ENCODE peak calls at places on chromosomes 16 and 17, in five cellular contexts. One of them, this sample, is unnamed.

GRCh38 chr16:87249425-87249824 is 67.8 kb downstream of the C16orf95 start:
- DNase-seq in activated naive CD4-positive, alpha-beta T cell treated with Interleukin-2 at 50 U/mL for 16 hours: no peak
- DNase-seq in Right ventricle myocardium superior: no peak
- DNase-seq in left ventricle myocardium superior: no peak
- DNase-seq in left colon: no peak
- DNase-seq in this sample: no peak

GRCh38 chr17:66960623-66961022 is 3.9 kb upstream of the CACNG4 start:
- DNase-seq in left colon: no peak
- DNase-seq in activated naive CD4-positive, alpha-beta T cell treated with Interleukin-2 at 50 U/mL for 16 hours: no peak
- DNase-seq in left ventricle myocardium superior: no peak
- DNase-seq in Right ventricle myocardium superior: no peak
- DNase-seq in this sample: no peak

GRCh38 chr17:40019140-40019991 is 4.1 kb downstream of the CSF3 start:
- DNase-seq in activated naive CD4-positive, alpha-beta T cell treated with Interleukin-2 at 50 U/mL for 16 hours: no peak
- DNase-seq in left colon: no peak
- DNase-seq in Right ventricle myocardium superior: peak
- DNase-seq in left ventricle myocardium superior: peak
- DNase-seq in this sample: no peak

GRCh38 chr16:12440233-12440530 is 363.5 kb downstream of the CPPED1 start:
- DNase-seq in left colon: no peak
- DNase-seq in Right ventricle myocardium superior: no peak
- DNase-seq in left ventricle myocardium superior: no peak
- DNase-seq in activated naive CD4-positive, alpha-beta T cell treated with Interleukin-2 at 50 U/mL for 16 hours: no peak
- DNase-seq in this sample: no peak

GRCh38 chr16:25264599-25264998 is 7.0 kb upstream of the ZKSCAN2 start:
- DNase-seq in activated naive CD4-positive, alpha-beta T cell treated with Interleukin-2 at 50 U/mL for 16 hours: no peak
- DNase-seq in left colon: no peak
- DNase-seq in Right ventricle myocardium superior: no peak
- DNase-seq in left ventricle myocardium superior: no peak
- DNase-seq in this sample: no peak

GRCh38 chr17:13583996-13584700 is 17.6 kb downstream of the HS3ST3A1 start:
- DNase-seq in activated naive CD4-positive, alpha-beta T cell treated with Interleukin-2 at 50 U/mL for 16 hours: no peak
- DNase-seq in left ventricle myocardium superior: no peak
- DNase-seq in Right ventricle myocardium superior: no peak
- DNase-seq in left colon: no peak
- DNase-seq in this sample: no peak

GRCh38 chr16:3999479-3999868 is 116.8 kb downstream of the ADCY9 start:
- DNase-seq in left colon: no peak
- DNase-seq in activated naive CD4-positive, alpha-beta T cell treated with Interleukin-2 at 50 U/mL for 16 hours: no peak
- DNase-seq in Right ventricle myocardium superior: peak
- DNase-seq in left ventricle myocardium superior: peak
- DNase-seq in this sample: no peak

GRCh38 chr17:63830278-63830677 is 2.8 kb upstream of the FTSJ3 start:
- DNase-seq in Right ventricle myocardium superior: no peak
- DNase-seq in left colon: no peak
- DNase-seq in left ventricle myocardium superior: no peak
- DNase-seq in activated naive CD4-positive, alpha-beta T cell treated with Interleukin-2 at 50 U/mL for 16 hours: no peak
- DNase-seq in this sample: no peak

GRCh38 chr16:50815382-50815781 is 73.5 kb downstream of the CYLD start:
- DNase-seq in left ventricle myocardium superior: no peak
- DNase-seq in left colon: no peak
- DNase-seq in activated naive CD4-positive, alpha-beta T cell treated with Interleukin-2 at 50 U/mL for 16 hours: no peak
- DNase-seq in Right ventricle myocardium superior: no peak
- DNase-seq in this sample: no peak

GRCh38 chr17:7717756-7718350 is 309 bp downstream of the DNAH2 start:
- DNase-seq in left ventricle myocardium superior: no peak
- DNase-seq in left colon: peak
- DNase-seq in Right ventricle myocardium superior: no peak
- DNase-seq in activated naive CD4-positive, alpha-beta T cell treated with Interleukin-2 at 50 U/mL for 16 hours: no peak
- DNase-seq in this sample: no peak

GRCh38 chr17:19928299-19928698 is 49.3 kb downstream of the AKAP10 start:
- DNase-seq in activated naive CD4-positive, alpha-beta T cell treated with Interleukin-2 at 50 U/mL for 16 hours: no peak
- DNase-seq in left ventricle myocardium superior: no peak
- DNase-seq in left colon: no peak
- DNase-seq in Right ventricle myocardium superior: no peak
- DNase-seq in this sample: no peak

GRCh38 chr16:24689128-24689527 is 40.3 kb upstream of the TNRC6A start:
- DNase-seq in Right ventricle myocardium superior: no peak
- DNase-seq in left colon: no peak
- DNase-seq in activated naive CD4-positive, alpha-beta T cell treated with Interleukin-2 at 50 U/mL for 16 hours: no peak
- DNase-seq in left ventricle myocardium superior: peak
- DNase-seq in this sample: no peak

GRCh38 chr17:68089881-68090280 is 54.3 kb downstream of the KPNA2 start:
- DNase-seq in Right ventricle myocardium superior: no peak
- DNase-seq in activated naive CD4-positive, alpha-beta T cell treated with Interleukin-2 at 50 U/mL for 16 hours: no peak
- DNase-seq in left ventricle myocardium superior: no peak
- DNase-seq in left colon: peak
- DNase-seq in this sample: no peak

GRCh38 chr16:67531247-67531646 is 2.6 kb downstream of the RIPOR1 start:
- DNase-seq in activated naive CD4-positive, alpha-beta T cell treated with Interleukin-2 at 50 U/mL for 16 hours: no peak
- DNase-seq in left ventricle myocardium superior: peak
- DNase-seq in left colon: no peak
- DNase-seq in Right ventricle myocardium superior: no peak
- DNase-seq in this sample: no peak

GRCh38 chr16:71585318-71585703 is 8.4 kb upstream of the TAT start:
- DNase-seq in activated naive CD4-positive, alpha-beta T cell treated with Interleukin-2 at 50 U/mL for 16 hours: no peak
- DNase-seq in left ventricle myocardium superior: no peak
- DNase-seq in left colon: no peak
- DNase-seq in Right ventricle myocardium superior: no peak
- DNase-seq in this sample: no peak

GRCh38 chr17:74458835-74459234 is 7.6 kb upstream of the CD300A start:
- DNase-seq in left ventricle myocardium superior: no peak
- DNase-seq in activated naive CD4-positive, alpha-beta T cell treated with Interleukin-2 at 50 U/mL for 16 hours: no peak
- DNase-seq in Right ventricle myocardium superior: no peak
- DNase-seq in left colon: no peak
- DNase-seq in this sample: no peak

GRCh38 chr17:9648521-9649110 is 3.3 kb downstream of the USP43 start:
- DNase-seq in Right ventricle myocardium superior: no peak
- DNase-seq in left colon: no peak
- DNase-seq in left ventricle myocardium superior: no peak
- DNase-seq in activated naive CD4-positive, alpha-beta T cell treated with Interleukin-2 at 50 U/mL for 16 hours: no peak
- DNase-seq in this sample: no peak

GRCh38 chr17:8022358-8023038 is 16.4 kb upstream of the ALOX15B start:
- DNase-seq in Right ventricle myocardium superior: no peak
- DNase-seq in left colon: no peak
- DNase-seq in left ventricle myocardium superior: no peak
- DNase-seq in activated naive CD4-positive, alpha-beta T cell treated with Interleukin-2 at 50 U/mL for 16 hours: no peak
- DNase-seq in this sample: no peak